ENCODE peak calls at places on chromosome 5, in four cellular contexts. One of them, this sample, is unnamed.
A peak's percentile ranks its signal among the peaks of the same experiment; 100 is the strongest.

GRCh38 chr5:94057655-94058054 is 316.3 kb upstream of the POU5F2 start:
- DNase-seq in WTC11: no peak
- DNase-seq in H1: no peak
- DNase-seq in endothelial cell of umbilical vein: no peak
- DNase-seq in this sample: no peak

GRCh38 chr5:149549461-149550266 is 1.6 kb downstream of the CSNK1A1 start:
- DNase-seq in WTC11: no peak
- DNase-seq in endothelial cell of umbilical vein: peak; percentile 68
- DNase-seq in H1: no peak
- DNase-seq in this sample: peak; percentile 35

GRCh38 chr5:148542812-148543211 is 111.5 kb downstream of the HTR4 start:
- DNase-seq in WTC11: no peak
- DNase-seq in H1: no peak
- DNase-seq in endothelial cell of umbilical vein: no peak
- DNase-seq in this sample: no peak

GRCh38 chr5:81751836-81752643 is 1.1 kb upstream of the SSBP2 start:
- DNase-seq in endothelial cell of umbilical vein: peak; percentile 15
- DNase-seq in H1: no peak
- DNase-seq in WTC11: no peak
- DNase-seq in this sample: no peak

GRCh38 chr5:86625148-86625547 is 7.4 kb downstream of the COX7C start:
- DNase-seq in WTC11: no peak
- DNase-seq in endothelial cell of umbilical vein: no peak
- DNase-seq in H1: no peak
- DNase-seq in this sample: no peak

GRCh38 chr5:39584921-39585320 is 160.1 kb upstream of the DAB2 start:
- DNase-seq in WTC11: no peak
- DNase-seq in endothelial cell of umbilical vein: peak; percentile 6
- DNase-seq in H1: no peak
- DNase-seq in this sample: no peak

GRCh38 chr5:165334186-165334585 is 1828.8 kb downstream of the MAT2B start:
- DNase-seq in WTC11: no peak
- DNase-seq in endothelial cell of umbilical vein: no peak
- DNase-seq in H1: no peak
- DNase-seq in this sample: no peak

GRCh38 chr5:17196686-17197085 is 20.7 kb upstream of the BASP1 start:
- DNase-seq in WTC11: no peak
- DNase-seq in endothelial cell of umbilical vein: peak; percentile 18
- DNase-seq in H1: no peak
- DNase-seq in this sample: no peak

GRCh38 chr5:176320577-176320976 is 41.0 kb downstream of the KIAA1191 start:
- DNase-seq in WTC11: no peak
- DNase-seq in endothelial cell of umbilical vein: no peak
- DNase-seq in H1: no peak
- DNase-seq in this sample: no peak

GRCh38 chr5:109487753-109488420 is 78.1 kb upstream of the PJA2 start:
- DNase-seq in WTC11: no peak
- DNase-seq in endothelial cell of umbilical vein: no peak
- DNase-seq in H1: no peak
- DNase-seq in this sample: no peak

GRCh38 chr5:134958755-134959154 is 9.0 kb upstream of the CATSPER3 start:
- DNase-seq in WTC11: no peak
- DNase-seq in endothelial cell of umbilical vein: no peak
- DNase-seq in H1: no peak
- DNase-seq in this sample: no peak

GRCh38 chr5:10756539-10756938 is 4.5 kb downstream of the DAP start:
- DNase-seq in H1: no peak
- DNase-seq in endothelial cell of umbilical vein: no peak
- DNase-seq in WTC11: no peak
- DNase-seq in this sample: no peak

GRCh38 chr5:173333900-173334685 is 5.9 kb upstream of the STC2 start:
- DNase-seq in endothelial cell of umbilical vein: peak; percentile 80
- DNase-seq in H1: no peak
- DNase-seq in WTC11: no peak
- DNase-seq in this sample: no peak

GRCh38 chr5:74179183-74179582 is 461.3 kb downstream of the ENC1 start:
- DNase-seq in WTC11: no peak
- DNase-seq in H1: no peak
- DNase-seq in endothelial cell of umbilical vein: peak; percentile 61
- DNase-seq in this sample: no peak

GRCh38 chr5:135511858-135512257 is 23.9 kb downstream of the NEUROG1 start:
- DNase-seq in H1: no peak
- DNase-seq in endothelial cell of umbilical vein: no peak
- DNase-seq in WTC11: no peak
- DNase-seq in this sample: no peak

GRCh38 chr5:167814828-167815227 is 476.6 kb upstream of the WWC1 start:
- DNase-seq in WTC11: peak; percentile 23
- DNase-seq in endothelial cell of umbilical vein: no peak
- DNase-seq in H1: no peak
- DNase-seq in this sample: no peak

GRCh38 chr5:96329294-96329693 is 103.8 kb downstream of the PCSK1 start:
- DNase-seq in WTC11: no peak
- DNase-seq in H1: no peak
- DNase-seq in endothelial cell of umbilical vein: peak; percentile 81
- DNase-seq in this sample: no peak

GRCh38 chr5:1099931-1100651 is 11.8 kb downstream of the SLC12A7 start:
- DNase-seq in WTC11: no peak
- DNase-seq in H1: no peak
- DNase-seq in endothelial cell of umbilical vein: no peak
- DNase-seq in this sample: no peak

GRCh38 chr5:151706906-151707305 is 20.2 kb upstream of the SPARC start:
- DNase-seq in WTC11: no peak
- DNase-seq in endothelial cell of umbilical vein: no peak
- DNase-seq in H1: no peak
- DNase-seq in this sample: no peak

GRCh38 chr5:87361536-87362213 is 51.1 kb downstream of the CCNH start:
- DNase-seq in endothelial cell of umbilical vein: no peak
- DNase-seq in H1: no peak
- DNase-seq in WTC11: no peak
- DNase-seq in this sample: no peak

GRCh38 chr5:6573651-6574101 is 59.2 kb downstream of the NSUN2 start:
- DNase-seq in endothelial cell of umbilical vein: no peak
- DNase-seq in H1: no peak
- DNase-seq in WTC11: no peak
- DNase-seq in this sample: no peak

GRCh38 chr5:169581580-169582227 is 1.9 kb upstream of the SPDL1 start:
- DNase-seq in WTC11: peak; percentile 62
- DNase-seq in H1: peak; percentile 73
- DNase-seq in endothelial cell of umbilical vein: peak; percentile 72
- DNase-seq in this sample: peak; percentile 66

GRCh38 chr5:162474239-162474638 is 406.7 kb downstream of the GABRG2 start:
- DNase-seq in WTC11: no peak
- DNase-seq in H1: no peak
- DNase-seq in endothelial cell of umbilical vein: no peak
- DNase-seq in this sample: no peak

GRCh38 chr5:175464414-175465233 is 13.7 kb upstream of the SFXN1 start:
- DNase-seq in WTC11: peak; percentile 79
- DNase-seq in endothelial cell of umbilical vein: peak; percentile 37
- DNase-seq in H1: peak; percentile 87
- DNase-seq in this sample: peak; percentile 67

GRCh38 chr5:107519900-107520354 is 150.8 kb downstream of the EFNA5 start:
- DNase-seq in H1: no peak
- DNase-seq in endothelial cell of umbilical vein: peak; percentile 66
- DNase-seq in WTC11: no peak
- DNase-seq in this sample: no peak

GRCh38 chr5:164185000-164185399 is 679.6 kb downstream of the MAT2B start:
- DNase-seq in endothelial cell of umbilical vein: no peak
- DNase-seq in H1: no peak
- DNase-seq in WTC11: no peak
- DNase-seq in this sample: no peak

GRCh38 chr5:35608881-35609779 is 8.5 kb upstream of the SPEF2 start:
- DNase-seq in H1: no peak
- DNase-seq in WTC11: no peak
- DNase-seq in endothelial cell of umbilical vein: no peak
- DNase-seq in this sample: no peak

GRCh38 chr5:124468671-124469411 is 277.6 kb downstream of the ZNF608 start:
- DNase-seq in H1: peak; percentile 51
- DNase-seq in endothelial cell of umbilical vein: no peak
- DNase-seq in WTC11: peak; percentile 19
- DNase-seq in this sample: no peak

GRCh38 chr5:92492908-92493307 is 1088.1 kb downstream of the NR2F1-AS1 start:
- DNase-seq in H1: no peak
- DNase-seq in WTC11: no peak
- DNase-seq in endothelial cell of umbilical vein: no peak
- DNase-seq in this sample: no peak

GRCh38 chr5:177276886-177277285 is 26.6 kb downstream of the RAB24 start:
- DNase-seq in H1: no peak
- DNase-seq in endothelial cell of umbilical vein: peak; percentile 61
- DNase-seq in WTC11: no peak
- DNase-seq in this sample: no peak

GRCh38 chr5:107378218-107378899 is 292.4 kb downstream of the EFNA5 start:
- DNase-seq in H1: no peak
- DNase-seq in WTC11: no peak
- DNase-seq in endothelial cell of umbilical vein: no peak
- DNase-seq in this sample: no peak

GRCh38 chr5:178180141-178180863 is 6.9 kb downstream of the GMCL2 start:
- DNase-seq in endothelial cell of umbilical vein: no peak
- DNase-seq in WTC11: peak; percentile 75
- DNase-seq in H1: peak; percentile 79
- DNase-seq in this sample: no peak

GRCh38 chr5:33816791-33817190 is 75.0 kb downstream of the ADAMTS12 start:
- DNase-seq in endothelial cell of umbilical vein: peak; percentile 97
- DNase-seq in WTC11: no peak
- DNase-seq in H1: no peak
- DNase-seq in this sample: no peak

GRCh38 chr5:134462047-134462575 is 50.4 kb upstream of the CDKN2AIPNL start:
- DNase-seq in WTC11: no peak
- DNase-seq in endothelial cell of umbilical vein: no peak
- DNase-seq in H1: no peak
- DNase-seq in this sample: no peak

GRCh38 chr5:91443028-91443427 is 59.9 kb upstream of the ARRDC3 start:
- DNase-seq in H1: no peak
- DNase-seq in endothelial cell of umbilical vein: no peak
- DNase-seq in WTC11: no peak
- DNase-seq in this sample: no peak

GRCh38 chr5:141465351-141465750 is 10.4 kb upstream of the PCDHGC3 start:
- DNase-seq in H1: no peak
- DNase-seq in WTC11: no peak
- DNase-seq in endothelial cell of umbilical vein: no peak
- DNase-seq in this sample: no peak

GRCh38 chr5:167478156-167478555 is 813.3 kb upstream of the WWC1 start:
- DNase-seq in endothelial cell of umbilical vein: no peak
- DNase-seq in H1: no peak
- DNase-seq in WTC11: no peak
- DNase-seq in this sample: no peak

GRCh38 chr5:91591076-91591475 is 208.0 kb upstream of the ARRDC3 start:
- DNase-seq in WTC11: no peak
- DNase-seq in endothelial cell of umbilical vein: no peak
- DNase-seq in H1: no peak
- DNase-seq in this sample: peak; percentile 17

GRCh38 chr5:173472784-173473278 is 143.6 kb downstream of the BOD1 start:
- DNase-seq in endothelial cell of umbilical vein: no peak
- DNase-seq in WTC11: no peak
- DNase-seq in H1: no peak
- DNase-seq in this sample: no peak

DNA sequence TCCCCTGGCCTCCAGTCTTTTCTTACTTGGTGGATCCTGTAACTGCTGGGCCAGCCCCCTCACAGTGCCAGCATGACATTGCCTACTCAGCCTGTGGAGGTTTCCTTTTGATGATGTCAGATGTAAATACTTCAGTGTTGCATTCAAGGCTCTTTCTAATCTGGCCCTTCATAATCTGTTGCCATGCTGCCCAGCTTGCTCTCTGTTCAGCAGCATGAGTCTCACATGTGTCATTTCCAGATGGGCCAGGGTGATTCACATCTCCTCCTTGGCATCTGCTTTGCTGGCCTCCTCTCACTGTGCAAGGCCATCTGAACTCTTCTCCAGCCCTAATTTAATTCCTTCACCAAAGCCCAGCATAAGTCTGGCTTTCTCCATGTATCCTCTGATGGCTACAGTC is 57.2 kb downstream of the MAST4 start:
- DNase-seq in endothelial cell of umbilical vein: peak; percentile 23
- DNase-seq in WTC11: no peak
- DNase-seq in H1: no peak
- DNase-seq in this sample: no peak
- TF ChIP-seq JUN in endothelial cell of umbilical vein: no peak
- TF ChIP-seq JUN in WTC11: no peak
- TF ChIP-seq JUN in H1: no peak
- TF ChIP-seq JUN in this sample: no peak

GRCh38 chr5:125654392-125654791 is 768.8 kb upstream of the GRAMD2B start:
- DNase-seq in WTC11: no peak
- DNase-seq in endothelial cell of umbilical vein: no peak
- DNase-seq in H1: no peak
- DNase-seq in this sample: no peak
- TF ChIP-seq MAX in WTC11: no peak
- TF ChIP-seq MAX in endothelial cell of umbilical vein: no peak
- TF ChIP-seq MAX in H1: no peak
- TF ChIP-seq MAX in this sample: no peak

GRCh38 chr5:54457094-54457531 is 1.6 kb downstream of the HSPB3 start:
- DNase-seq in WTC11: no peak
- DNase-seq in H1: no peak
- DNase-seq in endothelial cell of umbilical vein: no peak
- DNase-seq in this sample: peak; percentile 85
- TF ChIP-seq JUN in WTC11: no peak
- TF ChIP-seq JUN in H1: no peak
- TF ChIP-seq JUN in endothelial cell of umbilical vein: no peak
- TF ChIP-seq JUN in this sample: no peak

GRCh38 chr5:15502208-15502607 is 2.2 kb downstream of the FBXL7 start:
- DNase-seq in endothelial cell of umbilical vein: peak; percentile 65
- DNase-seq in WTC11: no peak
- DNase-seq in H1: no peak
- DNase-seq in this sample: no peak
- TF ChIP-seq MAX in endothelial cell of umbilical vein: no peak
- TF ChIP-seq MAX in WTC11: no peak
- TF ChIP-seq MAX in H1: no peak
- TF ChIP-seq MAX in this sample: no peak

GRCh38 chr5:131416729-131417128 is 152.9 kb downstream of the CDC42SE2 start:
- DNase-seq in H1: no peak
- DNase-seq in endothelial cell of umbilical vein: no peak
- DNase-seq in WTC11: no peak
- DNase-seq in this sample: no peak
- TF ChIP-seq JUN in H1: no peak
- TF ChIP-seq JUN in endothelial cell of umbilical vein: no peak
- TF ChIP-seq JUN in WTC11: no peak
- TF ChIP-seq JUN in this sample: no peak